ENCODE peak calls at places on chromosome 19, in seven cellular contexts. B, D, P, J, U, A and Y are unnamed samples.

GRCh38 chr19:34118879-34119748 is 53.2 kb upstream of the LSM14A start:
- DNase-seq in B (no peak), D (no peak), P (no peak), J (peak; percentile 13), U (no peak), A (no peak), Y (no peak)

GRCh38 chr19:12090807-12091206 is 26.3 kb downstream of the ZNF844 start:
- DNase-seq in B (peak; percentile 66), D (peak; percentile 82), P (peak; percentile 29), J (peak; percentile 78), U (peak; percentile 10), A (peak; percentile 15), Y (peak; percentile 47)

GRCh38 chr19:7124782-7125181 is 55.3 kb downstream of the ZNF557 start:
- DNase-seq in B (no peak), D (no peak), P (no peak), J (no peak), U (no peak), A (no peak), Y (no peak)

GRCh38 chr19:36528921-36529518 is 949 bp upstream of the ZNF260 start:
- DNase-seq in B (peak; percentile 57), D (no peak), P (no peak), J (peak; percentile 20), U (peak; percentile 35), A (no peak), Y (no peak)

GRCh38 chr19:55720214-55720746 is 17.9 kb downstream of the NLRP9 start:
- DNase-seq in B (no peak), D (no peak), P (no peak), J (no peak), U (no peak), A (no peak), Y (no peak)

GRCh38 chr19:48918801-48919247 is 14.7 kb upstream of the DHDH start:
- DNase-seq in B (peak; percentile 82), D (no peak), P (no peak), J (peak; percentile 44), U (no peak), A (no peak), Y (peak; percentile 21)

GRCh38 chr19:8085606-8086464 is 33.3 kb downstream of the CCL25 start:
- DNase-seq in B (peak; percentile 8), D (no peak), P (no peak), J (no peak), U (no peak), A (no peak), Y (peak; percentile 51)

GRCh38 chr19:54478677-54479266 is 5.7 kb upstream of the CDC42EP5 start:
- DNase-seq in B (peak; percentile 85), D (no peak), P (peak; percentile 36), J (peak; percentile 63), U (peak; percentile 17), A (peak; percentile 17), Y (no peak)

GRCh38 chr19:5460748-5461147 is 5.5 kb downstream of the ZNRF4 start:
- DNase-seq in B (no peak), D (no peak), P (no peak), J (no peak), U (no peak), A (no peak), Y (no peak)

GRCh38 chr19:33413868-33414666 is 40.6 kb downstream of the CEBPG start:
- DNase-seq in B (no peak), D (no peak), P (no peak), J (no peak), U (no peak), A (no peak), Y (no peak)

GRCh38 chr19:42528354-42529247 is at the start of gene CEACAM1:
- DNase-seq in B (no peak), D (peak; percentile 56), P (peak; percentile 55), J (peak; percentile 12), U (peak; percentile 58), A (no peak), Y (no peak)

GRCh38 chr19:2290441-2291184 is 8.6 kb upstream of the PEAK3 start:
- DNase-seq in B (no peak), D (peak; percentile 42), P (no peak), J (peak; percentile 25), U (peak; percentile 35), A (no peak), Y (no peak)

GRCh38 chr19:45336696-45337251 is 3.8 kb upstream of the KLC3 start:
- DNase-seq in B (no peak), D (no peak), P (no peak), J (no peak), U (no peak), A (no peak), Y (no peak)

GRCh38 chr19:34793562-34793961 is 20.5 kb upstream of the ZNF599 start:
- DNase-seq in B (no peak), D (no peak), P (no peak), J (peak; percentile 15), U (no peak), A (no peak), Y (no peak)

GRCh38 chr19:4065430-4066175 is 1.1 kb downstream of the ZBTB7A start:
- DNase-seq in B (peak; percentile 98), D (peak; percentile 98), P (peak; percentile 78), J (peak; percentile 98), U (peak; percentile 92), A (peak; percentile 90), Y (peak; percentile 94)

GRCh38 chr19:47095707-47096704 is 17.6 kb downstream of the ZC3H4 start:
- DNase-seq in B (no peak), D (no peak), P (peak; percentile 89), J (peak; percentile 48), U (peak; percentile 93), A (peak; percentile 86), Y (no peak)
- H3K36me3 ChIP-seq in B (peaks cover 2% of the 10 kb centered on the region), D (no peaks in the 10 kb centered on the region), P (peaks cover 14% of the 10 kb centered on the region), J (peaks cover 5% of the 10 kb centered on the region), U (peaks cover 8% of the 10 kb centered on the region), A (peaks cover 14% of the 10 kb centered on the region), Y (peaks cover 79% of the 10 kb centered on the region)

DNA sequence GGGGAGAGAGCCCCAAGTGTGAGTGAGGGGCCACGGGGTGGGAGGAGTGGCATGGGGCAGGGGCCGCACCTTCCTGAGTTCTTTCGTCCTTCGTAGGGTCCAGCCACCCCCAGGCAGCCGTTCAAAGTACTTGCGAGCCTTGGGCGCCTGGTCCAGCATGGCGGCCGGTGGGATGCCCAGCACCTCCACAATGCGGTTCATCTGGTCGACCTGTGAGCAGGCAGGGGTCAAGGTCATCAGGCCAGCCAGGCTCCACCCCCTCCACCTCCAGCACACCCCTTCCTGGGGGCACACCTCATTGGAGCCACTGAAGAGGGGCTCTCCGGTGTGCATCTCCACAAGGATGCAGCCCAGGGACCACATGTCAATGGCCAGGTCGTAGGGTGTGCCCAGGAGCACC is 6.7 kb downstream of the DYRK1B start:
- DNase-seq in B (no peak), D (no peak), P (no peak), J (no peak), U (no peak), A (no peak), Y (no peak)
- H3K36me3 ChIP-seq in B (peaks cover 2% of the 10 kb centered on the region), D (peaks cover 2% of the 10 kb centered on the region), P (peaks cover 20% of the 10 kb centered on the region), J (peaks cover 18% of the 10 kb centered on the region), U (peaks cover 12% of the 10 kb centered on the region), A (peaks cover 13% of the 10 kb centered on the region), Y (peaks cover 74% of the 10 kb centered on the region)

GRCh38 chr19:39870171-39870971 is 24.2 kb upstream of the FBL start:
- DNase-seq in B (peak; percentile 40), D (no peak), P (no peak), J (no peak), U (no peak), A (no peak), Y (no peak)

GRCh38 chr19:39873385-39873784 is 27.2 kb upstream of the FBL start:
- DNase-seq in B (no peak), D (no peak), P (no peak), J (no peak), U (no peak), A (no peak), Y (no peak)

GRCh38 chr19:39874404-39874803 is 28.2 kb upstream of the FBL start:
- DNase-seq in B (no peak), D (no peak), P (no peak), J (no peak), U (no peak), A (no peak), Y (no peak)

GRCh38 chr19:39871886-39872866 is 26.0 kb upstream of the FBL start:
- DNase-seq in B (no peak), D (no peak), P (no peak), J (no peak), U (no peak), A (no peak), Y (no peak)

DNA sequence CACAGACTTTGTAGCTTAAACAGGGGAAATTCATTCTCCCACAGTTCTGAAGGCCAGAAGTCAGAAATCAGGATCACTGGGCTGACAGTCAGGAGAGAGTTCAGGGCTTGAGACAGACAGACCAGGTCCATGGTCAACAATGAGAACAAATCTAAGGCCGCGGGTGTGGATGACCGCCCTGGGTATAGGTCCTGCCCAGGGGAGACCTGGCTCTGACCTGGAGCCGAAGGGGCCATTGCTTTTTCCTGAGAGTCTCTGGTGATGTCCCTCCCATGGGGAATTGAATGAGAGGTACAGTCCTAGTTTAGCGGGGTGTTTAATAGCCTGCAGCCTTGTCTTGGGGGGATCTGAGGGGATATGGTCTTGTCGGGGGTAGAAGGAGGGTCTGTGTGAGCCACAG is 25.2 kb upstream of the FBL start:
- DNase-seq in B (no peak), D (no peak), P (no peak), J (no peak), U (no peak), A (no peak), Y (no peak)
- H3K36me3 ChIP-seq in B (no peaks in the 10 kb centered on the region), D (no peaks in the 10 kb centered on the region), P (no peaks in the 10 kb centered on the region), J (no peaks in the 10 kb centered on the region), U (no peaks in the 10 kb centered on the region), A (no peaks in the 10 kb centered on the region), Y (no peaks in the 10 kb centered on the region)

GRCh38 chr19:40241125-40241808 is 14.8 kb upstream of the CCNP start:
- DNase-seq in B (no peak), D (no peak), P (no peak), J (no peak), U (no peak), A (no peak), Y (no peak)

GRCh38 chr19:40240332-40240731 is 13.8 kb upstream of the CCNP start:
- DNase-seq in B (no peak), D (no peak), P (no peak), J (no peak), U (no peak), A (no peak), Y (no peak)

GRCh38 chr19:40237791-40238190 is 11.3 kb upstream of the CCNP start:
- DNase-seq in B (no peak), D (no peak), P (no peak), J (no peak), U (no peak), A (no peak), Y (no peak)

GRCh38 chr19:40238775-40239174 is 12.3 kb upstream of the CCNP start:
- DNase-seq in B (no peak), D (no peak), P (no peak), J (no peak), U (no peak), A (no peak), Y (no peak)

DNA sequence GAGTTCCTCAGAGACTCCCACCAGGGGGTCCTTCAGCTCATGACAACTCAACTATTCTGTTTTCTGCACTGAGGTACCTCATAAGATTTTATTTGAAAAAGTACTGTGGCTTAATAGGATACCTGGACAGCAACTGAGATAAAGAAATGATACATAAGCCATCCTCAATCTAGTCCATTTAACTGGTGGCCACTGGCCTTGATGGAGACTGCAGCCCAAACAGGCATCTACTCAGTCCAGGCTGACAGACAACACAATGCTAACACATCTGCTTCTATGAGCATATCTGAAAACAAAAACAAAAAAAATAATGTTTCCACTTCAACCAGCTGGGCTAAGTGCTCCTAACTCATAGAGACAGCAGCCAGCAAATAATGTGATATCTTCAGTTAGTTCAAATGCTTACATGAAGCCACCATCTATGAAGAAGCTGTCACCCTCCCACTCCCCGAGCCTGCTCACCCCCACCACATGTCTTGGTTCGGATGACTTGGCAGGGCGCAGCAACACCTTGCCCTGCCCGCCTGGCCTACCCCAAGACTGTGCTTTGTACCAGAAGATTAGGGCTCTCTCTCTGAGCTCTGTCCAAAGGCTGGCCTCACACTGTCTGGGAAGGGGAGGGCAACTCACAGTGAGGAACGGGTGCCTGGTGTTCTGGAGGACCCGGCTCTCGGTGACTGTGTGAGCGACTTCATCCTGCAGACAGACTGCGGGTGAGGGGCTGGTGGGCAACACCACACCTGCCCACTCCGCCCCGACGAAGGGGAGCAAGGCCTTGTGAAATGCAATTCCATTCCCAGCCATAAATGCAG is 13.1 kb upstream of the CCNP start:
- DNase-seq in B (no peak), D (no peak), P (no peak), J (no peak), U (no peak), A (no peak), Y (no peak)
- H3K36me3 ChIP-seq in B (peaks cover 3% of the 10 kb centered on the region), D (peaks cover 2% of the 10 kb centered on the region), P (peaks cover 37% of the 10 kb centered on the region), J (peaks cover 10% of the 10 kb centered on the region), U (peaks cover 9% of the 10 kb centered on the region), A (peaks cover 13% of the 10 kb centered on the region), Y (peaks cover 70% of the 10 kb centered on the region)